ENCODE peak calls at places on chromosome 9, in four cellular contexts. Q is uterus, W is ovary, A is HCT116. Z is an unnamed sample.

GRCh38 chr9:93093449-93094293 is 2.3 kb upstream of the CARD19 start:
- DNase-seq in Q (no peak), W (peak), A (no peak), Z (no peak)

GRCh38 chr9:69603656-69604055 is 68.5 kb downstream of the APBA1 start:
- DNase-seq in Q (no peak), W (no peak), A (no peak), Z (no peak)

GRCh38 chr9:72542917-72543316 is 21.5 kb downstream of the TMC1 start:
- DNase-seq in Q (no peak), W (no peak), A (no peak), Z (no peak)

GRCh38 chr9:83934569-83935275 is 13.5 kb upstream of the KIF27 start:
- DNase-seq in Q (no peak), W (no peak), A (no peak), Z (peak)

GRCh38 chr9:114611516-114612271 is 603 bp downstream of the TMEM268 start:
- DNase-seq in Q (peak), W (peak), A (no peak), Z (peak)

GRCh38 chr9:36930941-36931340 is 103.1 kb downstream of the PAX5 start:
- DNase-seq in Q (no peak), W (no peak), A (no peak), Z (no peak)

GRCh38 chr9:133974631-133975341 is 17.3 kb downstream of the VAV2 start:
- DNase-seq in Q (no peak), W (no peak), A (no peak), Z (no peak)

GRCh38 chr9:101443358-101443757 is 7.8 kb upstream of the ALDOB start:
- DNase-seq in Q (no peak), W (peak), A (no peak), Z (no peak)

GRCh38 chr9:87594218-87594617 is 96.6 kb downstream of the DAPK1 start:
- DNase-seq in Q (no peak), W (no peak), A (no peak), Z (no peak)

GRCh38 chr9:134426436-134426835 is 100.2 kb downstream of the RXRA start:
- DNase-seq in Q (no peak), W (no peak), A (no peak), Z (no peak)

GRCh38 chr9:76687861-76688374 is 76.3 kb upstream of the PCA3 start:
- DNase-seq in Q (no peak), W (no peak), A (peak), Z (peak)

GRCh38 chr9:95284667-95285066 is 32.8 kb downstream of the FANCC start:
- DNase-seq in Q (no peak), W (no peak), A (no peak), Z (no peak)

GRCh38 chr9:86318187-86318586 is 35.8 kb upstream of the ISCA1 start:
- DNase-seq in Q (no peak), W (no peak), A (no peak), Z (no peak)

DNA sequence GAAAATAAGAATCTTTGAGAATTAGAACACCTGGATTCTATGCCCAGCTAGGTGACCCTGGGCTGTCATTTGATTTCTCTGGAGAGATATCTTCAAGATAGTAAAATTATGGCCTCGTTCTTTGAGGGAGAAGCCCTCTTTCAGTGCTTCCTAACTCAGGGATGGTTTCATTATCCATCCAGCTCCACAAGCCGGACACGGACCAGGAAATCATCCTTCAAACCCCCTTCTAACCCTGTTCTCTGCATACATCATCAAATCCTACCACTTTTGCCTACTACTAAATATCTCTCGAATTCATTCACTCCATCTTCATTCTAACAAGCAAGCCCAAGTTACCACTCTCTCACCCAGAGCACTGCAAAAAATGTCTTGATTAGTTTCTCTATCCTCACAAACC is 57.2 kb downstream of the MAPKAP1 start:
- DNase-seq in Q (no peak), W (no peak), A (no peak), Z (no peak)
- TF ChIP-seq POLR2A in Q (no peak), W (no peak), A (no peak), Z (no peak)

DNA sequence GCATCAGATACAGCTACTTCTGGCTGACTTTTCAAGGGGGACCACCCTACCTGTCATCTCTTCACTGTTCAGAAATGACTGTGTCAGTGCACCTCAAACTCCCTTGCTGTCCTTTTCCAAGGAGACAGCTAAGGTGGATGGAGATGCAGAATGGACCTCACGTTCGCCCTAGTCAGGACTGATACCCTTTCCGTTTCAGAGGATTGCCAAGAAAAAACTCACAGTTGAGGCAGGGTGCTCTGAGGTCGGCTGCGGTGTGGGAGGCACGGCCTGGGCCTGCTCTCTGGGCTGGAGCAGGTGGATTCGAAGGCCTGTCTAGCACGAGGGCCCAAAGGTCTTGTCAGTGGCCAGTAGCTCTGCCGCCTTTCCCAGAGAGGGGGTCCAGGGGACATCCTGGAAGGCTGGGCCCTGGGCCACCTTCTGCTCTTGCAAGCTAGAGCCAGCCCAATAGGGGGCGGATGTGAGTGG is 2.2 kb upstream of the MSMP start:
- DNase-seq in Q (peak), W (peak), A (peak), Z (no peak)
- TF ChIP-seq CTCF in Q (no peak), W (peak), A (peak), Z (peak)

GRCh38 chr9:137220317-137221094 is 1.5 kb downstream of the RNF208 start:
- DNase-seq in Q (no peak), W (no peak), A (no peak), Z (no peak)

GRCh38 chr9:137219757-137220316 is 2.2 kb downstream of the RNF208 start:
- DNase-seq in Q (no peak), W (no peak), A (no peak), Z (no peak)

GRCh38 chr9:137218212-137218753 is 3.8 kb downstream of the RNF208 start:
- DNase-seq in Q (no peak), W (no peak), A (no peak), Z (no peak)

GRCh38 chr9:137217276-137218211 is 4.5 kb downstream of the RNF208 start:
- DNase-seq in Q (peak), W (peak), A (peak), Z (no peak)

DNA sequence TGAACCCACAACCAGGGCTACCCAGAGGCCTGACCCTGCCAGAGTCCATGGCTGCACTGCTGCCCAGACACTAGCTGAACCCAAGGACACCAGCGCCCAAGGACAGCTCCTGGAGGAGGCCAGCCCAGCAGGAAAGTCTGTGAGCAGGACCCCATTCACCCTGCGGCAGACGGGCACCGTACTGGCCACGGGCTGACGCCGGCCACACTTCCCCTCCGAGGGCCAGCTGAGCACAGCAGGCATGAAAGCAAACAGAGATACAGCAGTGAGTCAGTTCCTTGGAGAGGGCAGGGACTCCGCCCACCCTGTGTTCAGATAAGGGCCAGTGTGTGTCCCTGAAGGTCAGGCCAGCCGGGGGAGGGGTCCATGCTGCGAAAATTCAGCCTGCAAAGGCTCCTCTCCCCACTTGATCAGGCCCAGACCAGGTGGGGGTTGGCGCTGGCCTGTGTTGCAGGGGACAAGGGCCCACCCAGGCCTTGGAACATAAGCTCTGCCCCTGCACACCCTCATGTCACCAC is 3.2 kb downstream of the RNF208 start:
- DNase-seq in Q (no peak), W (no peak), A (no peak), Z (peak)
- TF ChIP-seq POLR2A in Q (no peak), W (no peak), A (no peak), Z (no peak)

GRCh38 chr9:120936764-120937122 is 10.1 kb upstream of the TRAF1 start:
- DNase-seq in Q (no peak), W (no peak), A (no peak), Z (no peak)
- TF ChIP-seq CTCF in Q (no peak), W (no peak), A (no peak), Z (no peak)

GRCh38 chr9:113593682-113594281 is 130.3 kb downstream of the RGS3 start:
- DNase-seq in Q (peak), W (peak), A (peak), Z (peak)
- TF ChIP-seq POLR2A in Q (peak), W (peak), A (no peak), Z (no peak)

GRCh38 chr9:127505396-127506116 is 54.2 kb downstream of the LRSAM1 start:
- DNase-seq in Q (peak), W (no peak), A (no peak), Z (peak)
- TF ChIP-seq CTCF in Q (no peak), W (peak), A (peak), Z (peak)

DNA sequence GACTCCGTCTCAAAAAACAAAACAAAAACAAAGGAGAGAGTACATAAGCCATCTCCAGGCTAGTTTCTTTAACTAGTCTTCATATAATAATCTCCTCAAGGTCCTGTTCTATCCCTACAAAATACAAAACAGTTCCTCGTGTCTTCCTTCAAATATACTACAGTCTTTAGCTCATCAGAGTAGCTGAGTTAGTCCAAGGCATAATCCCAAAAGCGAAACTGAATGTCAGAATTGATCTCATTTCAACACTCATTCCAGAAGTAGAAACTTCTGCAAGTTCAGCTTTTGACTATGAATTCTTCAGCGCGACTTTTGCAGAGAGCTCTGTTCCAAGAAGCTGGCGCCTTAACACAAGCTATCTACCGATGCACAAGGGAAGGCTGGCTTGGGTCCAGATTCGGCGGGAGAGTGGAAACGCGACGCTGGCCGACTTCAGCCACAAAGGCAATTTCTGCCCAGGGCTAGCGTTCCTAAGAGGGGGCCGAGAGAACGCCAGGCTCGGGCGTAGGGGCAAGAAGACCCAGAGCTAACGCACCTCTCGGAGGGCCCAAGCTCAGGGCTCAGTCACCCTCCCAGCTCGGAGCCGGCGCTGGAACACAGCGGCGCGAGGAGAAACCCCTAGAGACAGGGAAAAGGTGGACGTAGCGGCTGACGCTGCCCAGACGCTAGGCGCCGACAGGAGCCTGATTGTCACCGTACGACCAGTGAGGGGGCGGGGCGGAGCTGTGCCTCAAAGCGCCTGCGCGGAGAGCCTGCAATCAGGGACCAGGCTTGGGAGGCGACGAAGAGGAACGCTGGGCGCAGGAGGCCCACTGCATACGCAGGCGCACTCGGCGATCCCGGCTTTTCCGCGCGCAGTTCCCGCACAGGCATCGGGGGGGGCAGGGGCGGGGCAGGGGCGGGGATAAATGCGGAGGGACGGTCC is 469 bp upstream of the HSDL2 start:
- DNase-seq in Q (peak), W (peak), A (peak), Z (peak)
- TF ChIP-seq POLR2A in Q (peak), W (peak), A (peak), Z (peak)

GRCh38 chr9:130934246-130934645 is 4.8 kb downstream of the FIBCD1 start:
- DNase-seq in Q (no peak), W (no peak), A (no peak), Z (no peak)

GRCh38 chr9:130931508-130932150 is 7.4 kb downstream of the FIBCD1 start:
- DNase-seq in Q (no peak), W (no peak), A (no peak), Z (no peak)

GRCh38 chr9:130932220-130933069 is 6.6 kb downstream of the FIBCD1 start:
- DNase-seq in Q (no peak), W (no peak), A (no peak), Z (peak)

GRCh38 chr9:130934702-130935659 is 4.1 kb downstream of the FIBCD1 start:
- DNase-seq in Q (no peak), W (no peak), A (no peak), Z (no peak)

DNA sequence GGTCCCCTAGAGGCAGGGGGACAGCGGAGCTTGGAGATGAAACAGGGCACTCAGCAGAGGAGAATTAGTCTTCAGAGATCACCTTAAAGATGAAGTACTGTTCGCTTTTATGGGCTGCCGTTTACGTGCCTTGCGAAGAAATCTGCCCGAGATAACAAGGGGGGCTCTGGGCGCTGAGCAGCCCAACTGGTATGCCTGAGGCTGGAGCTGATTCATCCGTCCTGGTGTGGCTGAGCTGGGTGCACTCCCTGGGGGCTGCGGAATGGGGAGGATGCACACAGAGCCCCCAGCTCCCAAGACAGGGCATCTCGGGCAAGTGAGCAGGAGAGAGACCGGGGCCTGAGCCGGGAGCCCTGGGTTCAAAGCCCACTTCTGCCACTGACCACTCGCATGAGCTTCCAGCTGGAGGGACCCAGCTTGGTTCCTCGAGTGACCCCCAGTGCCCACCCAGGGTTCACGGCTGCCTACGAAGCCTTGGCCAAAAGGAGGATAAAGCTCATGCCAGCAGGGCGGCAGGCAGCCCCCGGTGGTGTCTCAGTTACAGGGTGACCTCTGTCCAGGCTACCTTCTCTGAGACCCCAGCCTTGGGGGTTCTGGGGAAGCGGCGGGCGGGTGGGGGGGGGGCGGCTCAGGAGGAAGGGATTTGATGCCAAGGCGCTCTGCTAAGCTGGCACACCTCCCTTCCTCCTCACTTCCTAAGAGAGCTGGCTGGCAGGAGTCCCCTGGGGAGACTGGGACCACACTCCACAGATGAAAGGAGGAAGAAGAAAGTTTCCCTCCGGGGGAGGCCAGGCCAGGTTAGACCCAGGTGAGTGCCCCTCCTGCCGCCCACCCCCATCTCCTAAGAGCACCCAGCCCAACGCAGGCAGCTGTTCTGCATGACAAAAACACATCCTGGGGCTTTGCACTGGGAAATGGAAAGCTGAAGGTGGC is 5.7 kb downstream of the FIBCD1 start:
- DNase-seq in Q (no peak), W (no peak), A (no peak), Z (peak)
- TF ChIP-seq CTCF in Q (no peak), W (no peak), A (no peak), Z (no peak)

DNA sequence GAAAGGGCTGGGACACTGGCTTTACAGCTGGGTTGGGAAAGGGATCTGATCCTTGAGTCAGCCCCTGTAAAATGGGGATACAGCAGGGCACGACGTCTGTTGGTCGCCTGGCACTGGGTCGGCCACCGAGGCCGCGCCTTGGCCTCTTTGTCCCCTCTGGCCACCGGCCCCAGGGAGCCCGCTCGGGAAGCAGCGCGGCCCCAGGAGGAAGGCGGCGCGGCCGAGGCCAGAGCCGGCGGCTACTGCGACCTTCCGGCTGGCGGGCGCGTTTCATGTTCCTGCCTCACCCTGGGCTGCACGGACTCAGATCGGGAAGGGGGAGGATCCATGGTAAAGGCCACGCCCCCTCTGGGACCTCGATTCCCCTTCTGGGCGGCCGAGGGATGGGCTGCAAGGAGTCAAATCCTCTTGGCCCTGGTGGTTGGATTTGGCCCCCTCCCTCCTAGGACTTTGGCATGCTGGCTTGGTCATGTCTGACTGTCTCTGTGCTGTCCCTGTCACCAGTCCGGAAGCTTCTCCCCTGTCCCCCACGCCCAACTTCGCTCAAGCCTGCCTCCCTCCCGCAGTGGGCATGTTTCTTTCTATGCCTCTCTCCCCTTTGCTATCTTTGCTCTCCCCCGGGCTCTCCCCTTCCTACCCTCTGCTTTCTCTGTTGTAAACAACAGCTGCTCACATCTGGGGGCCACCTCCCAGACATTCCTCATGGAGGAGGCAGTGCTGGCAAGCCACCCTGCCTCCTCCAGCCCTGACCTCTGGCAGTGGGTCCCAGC is 25.8 kb downstream of the FPGS start:
- DNase-seq in Q (peak), W (peak), A (peak), Z (peak)
- TF ChIP-seq POLR2A in Q (peak), W (peak), A (peak), Z (no peak)

GRCh38 chr9:34126207-34127034 is at the start of gene DCAF12:
- DNase-seq in Q (peak), W (peak), A (peak), Z (peak)
- TF ChIP-seq CTCF in Q (peak), W (no peak), A (no peak), Z (no peak)